ENCODE peak calls at places on chromosomes 13 and 19, in ten cellular contexts. W, M, E, I, P, G, A, S, V and Y are unnamed samples.

GRCh38 chr13:20124303-20124702 is 36.5 kb downstream of the GJA3 start:
- DNase-seq in M (no peak), I (no peak), V (peak), G (no peak), W (no peak), A (no peak), E (no peak), S (no peak), P (no peak), Y (no peak)

GRCh38 chr13:95624020-95624419 is 20.5 kb downstream of the DZIP1 start:
- DNase-seq in A (no peak), M (peak), P (peak), S (peak), I (peak), G (no peak), E (no peak), W (peak), V (peak), Y (no peak)

GRCh38 chr13:75934889-75935288 is 298.8 kb downstream of the LMO7 start:
- DNase-seq in E (no peak), G (no peak), S (no peak), M (no peak), P (no peak), W (no peak), A (no peak), I (no peak), V (no peak), Y (peak)

GRCh38 chr13:112714772-112715569 is 25.1 kb downstream of the ATP11A start:
- DNase-seq in P (no peak), V (no peak), A (no peak), G (no peak), E (peak), I (peak), W (no peak), M (no peak), S (no peak), Y (no peak)

GRCh38 chr19:35495107-35496064 is 5.1 kb upstream of the KRTDAP start:
- DNase-seq in G (no peak), V (peak), A (peak), P (peak), W (peak), M (peak), E (no peak), I (peak), S (peak), Y (no peak)

GRCh38 chr13:105048685-105049084 is 1486.8 kb downstream of the EFNB2 start:
- DNase-seq in E (no peak), W (peak), S (no peak), P (peak), I (no peak), G (no peak), M (no peak), V (no peak), A (no peak), Y (no peak)

GRCh38 chr13:114089341-114089740 is 43.1 kb downstream of the RASA3 start:
- DNase-seq in V (peak), E (peak), I (peak), W (no peak), P (no peak), M (no peak), S (no peak), G (no peak), A (no peak), Y (no peak)

GRCh38 chr13:77330009-77330471 is 3.1 kb upstream of the MYCBP2 start:
- DNase-seq in I (no peak), A (no peak), P (no peak), S (peak), M (no peak), E (no peak), G (no peak), V (no peak), W (no peak), Y (no peak)

GRCh38 chr13:107450931-107451330 is 764.4 kb downstream of the LIG4 start:
- DNase-seq in A (no peak), P (no peak), E (no peak), M (no peak), W (no peak), V (no peak), G (peak), I (no peak), S (peak), Y (peak)

GRCh38 chr13:90732049-90732448 is 615.4 kb upstream of the MIR17HG start:
- DNase-seq in I (peak), G (no peak), P (no peak), E (no peak), V (peak), M (peak), S (no peak), W (no peak), A (no peak), Y (no peak)
- TF ChIP-seq CTCF in I (no peak), G (no peak), P (no peak), E (no peak), V (peak), M (peak), S (no peak), W (no peak), A (no peak), Y (no peak)

GRCh38 chr19:18279516-18280246 is 1.7 kb downstream of the JUND start:
- DNase-seq in G (no peak), E (peak), V (peak), S (peak), M (peak), I (peak), W (peak), A (peak), P (peak), Y (peak)

GRCh38 chr19:18282021-18282787 is 782 bp upstream of the JUND start:
- DNase-seq in E (peak), P (no peak), G (no peak), A (no peak), I (no peak), W (no peak), M (no peak), V (no peak), S (no peak), Y (no peak)

GRCh38 chr19:18279266-18279515 is 2.2 kb downstream of the JUND start:
- DNase-seq in W (no peak), E (no peak), I (no peak), M (no peak), P (no peak), V (no peak), G (no peak), S (no peak), A (no peak), Y (no peak)

GRCh38 chr19:18281082-18282020 is at the start of gene JUND:
- DNase-seq in E (peak), V (peak), M (peak), G (no peak), I (peak), S (peak), A (peak), P (peak), W (peak), Y (peak)

GRCh38 chr19:18280247-18281081 is 958 bp downstream of the JUND start:
- DNase-seq in W (peak), P (peak), I (peak), A (peak), G (no peak), E (peak), V (peak), S (peak), M (peak), Y (no peak)
- TF ChIP-seq CTCF in W (no peak), P (no peak), I (no peak), A (no peak), G (no peak), E (no peak), V (no peak), S (no peak), M (no peak), Y (no peak)

GRCh38 chr13:34044660-34045080 is 226.7 kb downstream of the RFC3 start:
- DNase-seq in W (no peak), G (peak), S (peak), E (no peak), A (no peak), I (no peak), M (no peak), V (no peak), P (no peak), Y (peak)
- TF ChIP-seq CTCF in W (no peak), G (no peak), S (no peak), E (no peak), A (no peak), I (no peak), M (no peak), V (no peak), P (no peak), Y (no peak)

GRCh38 chr19:53909471-53910169 is 542 bp downstream of the CACNG7 start:
- DNase-seq in W (no peak), P (peak), E (no peak), G (no peak), I (peak), A (no peak), M (no peak), V (peak), S (no peak), Y (no peak)

GRCh38 chr19:53910170-53910518 is 1.1 kb downstream of the CACNG7 start:
- DNase-seq in I (peak), P (peak), E (no peak), W (no peak), M (no peak), V (peak), A (no peak), G (no peak), S (peak), Y (no peak)

GRCh38 chr19:53915000-53915399 is 5.9 kb downstream of the CACNG7 start:
- DNase-seq in V (peak), A (no peak), E (no peak), G (no peak), W (no peak), P (no peak), I (peak), M (no peak), S (no peak), Y (no peak)

GRCh38 chr19:53916004-53916403 is 6.9 kb downstream of the CACNG7 start:
- DNase-seq in S (no peak), P (no peak), A (no peak), G (no peak), W (no peak), M (no peak), E (no peak), V (no peak), I (no peak), Y (no peak)

DNA sequence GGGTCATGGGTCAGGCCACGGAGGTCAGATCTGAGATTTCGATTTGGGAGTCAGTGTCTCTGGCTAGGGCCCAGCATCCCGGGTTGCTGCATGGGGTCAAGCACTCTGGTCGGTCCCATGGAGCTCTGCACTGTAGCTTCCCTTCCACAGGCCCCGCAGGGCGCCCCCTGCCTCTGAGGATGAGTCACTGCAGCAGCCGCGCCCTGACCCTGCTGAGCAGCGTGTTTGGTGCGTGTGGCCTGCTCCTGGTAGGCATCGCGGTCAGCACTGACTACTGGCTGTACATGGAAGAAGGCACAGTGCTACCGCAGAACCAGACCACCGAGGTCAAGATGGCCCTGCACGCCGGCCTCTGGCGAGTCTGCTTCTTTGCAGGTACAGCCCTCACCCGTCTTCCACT is 3.6 kb downstream of the CACNG7 start:
- DNase-seq in W (no peak), A (no peak), S (no peak), E (no peak), P (peak), G (no peak), M (no peak), I (peak), V (peak), Y (no peak)
- TF ChIP-seq CTCF in W (peak), A (peak), S (peak), E (no peak), P (peak), G (no peak), M (no peak), I (peak), V (peak), Y (peak)